ENCODE peak calls at places on chromosomes 7 and 10, in nine cellular contexts. W, K, P, I, J, G, L, Z and M are unnamed samples.

GRCh38 chr10:132631348-132631735 is 93.8 kb downstream of the INPP5A start:
- DNase-seq in W (peak), K (no peak), P (no peak), I (no peak), J (no peak), G (no peak), L (no peak), Z (peak), M (no peak)

GRCh38 chr7:35386082-35386815 is 132.3 kb upstream of the TBX20 start:
- DNase-seq in W (no peak), K (no peak), P (no peak), I (no peak), J (no peak), G (no peak), L (no peak), Z (no peak), M (no peak)

GRCh38 chr7:29878081-29878688 is 71.9 kb downstream of the WIPF3 start:
- DNase-seq in W (peak), K (no peak), P (peak), I (peak), J (peak), G (no peak), L (peak), Z (no peak), M (peak)

GRCh38 chr10:101137271-101137670 is 6.2 kb downstream of the TLX1 start:
- DNase-seq in W (no peak), K (no peak), P (no peak), I (no peak), J (no peak), G (no peak), L (no peak), Z (no peak), M (no peak)

GRCh38 chr7:2523941-2524807 is 4.6 kb downstream of the LFNG start:
- DNase-seq in W (no peak), K (no peak), P (peak), I (no peak), J (peak), G (no peak), L (no peak), Z (peak), M (no peak)

GRCh38 chr10:127151981-127152699 is 44.3 kb downstream of the INSYN2A start:
- DNase-seq in W (no peak), K (no peak), P (no peak), I (no peak), J (no peak), G (no peak), L (no peak), Z (no peak), M (no peak)

GRCh38 chr10:42875792-42876191 is 93.2 kb downstream of the BMS1 start:
- DNase-seq in W (peak), K (no peak), P (peak), I (no peak), J (no peak), G (no peak), L (no peak), Z (peak), M (no peak)

GRCh38 chr7:67438174-67438837 is 441.7 kb downstream of the TYW1 start:
- DNase-seq in W (no peak), K (no peak), P (peak), I (no peak), J (no peak), G (no peak), L (no peak), Z (no peak), M (no peak)

GRCh38 chr10:88553116-88553752 is 29.9 kb downstream of the RNLS start:
- DNase-seq in W (peak), K (peak), P (peak), I (peak), J (peak), G (peak), L (peak), Z (peak), M (peak)

GRCh38 chr7:31122649-31123058 is 70.5 kb downstream of the ADCYAP1R1 start:
- DNase-seq in W (peak), K (no peak), P (peak), I (peak), J (peak), G (no peak), L (peak), Z (peak), M (peak)

GRCh38 chr7:40297741-40298311 is 163.0 kb downstream of the SUGCT start:
- DNase-seq in W (peak), K (no peak), P (no peak), I (no peak), J (no peak), G (no peak), L (no peak), Z (no peak), M (no peak)

GRCh38 chr10:129968937-129969527 is 5.0 kb upstream of the EBF3 start:
- DNase-seq in W (peak), K (no peak), P (peak), I (no peak), J (no peak), G (no peak), L (no peak), Z (peak), M (no peak)

GRCh38 chr7:28346972-28347371 is 65.3 kb upstream of the CREB5 start:
- DNase-seq in W (peak), K (no peak), P (no peak), I (no peak), J (no peak), G (no peak), L (no peak), Z (no peak), M (no peak)

GRCh38 chr10:71217266-71218045 is 5.1 kb downstream of the UNC5B start:
- DNase-seq in W (peak), K (no peak), P (peak), I (no peak), J (no peak), G (no peak), L (no peak), Z (no peak), M (no peak)

GRCh38 chr10:57696641-57697040 is 571.1 kb downstream of the IPMK start:
- DNase-seq in W (peak), K (no peak), P (no peak), I (no peak), J (peak), G (no peak), L (peak), Z (no peak), M (no peak)

GRCh38 chr10:110151467-110151866 is 55.9 kb upstream of the MXI1 start:
- DNase-seq in W (no peak), K (no peak), P (peak), I (no peak), J (peak), G (no peak), L (no peak), Z (peak), M (no peak)

GRCh38 chr10:125709553-125710266 is 9.8 kb upstream of the EDRF1 start:
- DNase-seq in W (no peak), K (no peak), P (no peak), I (no peak), J (no peak), G (no peak), L (no peak), Z (no peak), M (no peak)

GRCh38 chr10:122213766-122214165 is 57.3 kb upstream of the BTBD16 start:
- DNase-seq in W (no peak), K (no peak), P (no peak), I (no peak), J (no peak), G (no peak), L (no peak), Z (no peak), M (no peak)

GRCh38 chr10:93515071-93515962 is 18.9 kb downstream of the CEP55 start:
- DNase-seq in W (peak), K (no peak), P (no peak), I (no peak), J (no peak), G (no peak), L (no peak), Z (no peak), M (no peak)

GRCh38 chr7:11751315-11751714 is 80.7 kb downstream of the THSD7A start:
- DNase-seq in W (no peak), K (no peak), P (no peak), I (no peak), J (no peak), G (no peak), L (no peak), Z (no peak), M (no peak)

GRCh38 chr10:129770286-129770685 is 193.8 kb downstream of the EBF3 start:
- DNase-seq in W (no peak), K (no peak), P (no peak), I (no peak), J (no peak), G (no peak), L (no peak), Z (peak), M (no peak)

GRCh38 chr10:86545097-86545496 is 23.5 kb upstream of the WAPL start:
- DNase-seq in W (no peak), K (no peak), P (no peak), I (no peak), J (no peak), G (no peak), L (no peak), Z (no peak), M (no peak)

GRCh38 chr10:105063796-105064195 is 422.7 kb downstream of the SORCS3 start:
- DNase-seq in W (no peak), K (no peak), P (peak), I (peak), J (peak), G (no peak), L (peak), Z (peak), M (no peak)

GRCh38 chr10:114401195-114401741 is 3.0 kb downstream of the AFAP1L2 start:
- DNase-seq in W (peak), K (no peak), P (no peak), I (no peak), J (no peak), G (no peak), L (no peak), Z (peak), M (no peak)

GRCh38 chr10:92886334-92886961 is 38.1 kb downstream of the EXOC6 start:
- DNase-seq in W (no peak), K (no peak), P (no peak), I (no peak), J (no peak), G (no peak), L (no peak), Z (no peak), M (no peak)

GRCh38 chr10:113022265-113022664 is 72.2 kb downstream of the TCF7L2 start:
- DNase-seq in W (no peak), K (no peak), P (no peak), I (no peak), J (no peak), G (no peak), L (no peak), Z (no peak), M (no peak)

GRCh38 chr10:129766611-129767550 is 197.2 kb downstream of the EBF3 start:
- DNase-seq in W (no peak), K (no peak), P (no peak), I (no peak), J (no peak), G (no peak), L (no peak), Z (peak), M (no peak)

GRCh38 chr7:103538964-103539709 is 93.1 kb upstream of the SLC26A5 start:
- DNase-seq in W (no peak), K (no peak), P (no peak), I (no peak), J (no peak), G (no peak), L (no peak), Z (no peak), M (no peak)

GRCh38 chr7:64878684-64879083 is 24.4 kb upstream of the ZNF273 start:
- DNase-seq in W (no peak), K (no peak), P (no peak), I (no peak), J (no peak), G (no peak), L (no peak), Z (peak), M (no peak)

GRCh38 chr10:86684305-86684704 is 16.0 kb downstream of the LDB3 start:
- DNase-seq in W (peak), K (no peak), P (peak), I (no peak), J (peak), G (no peak), L (no peak), Z (no peak), M (no peak)